ENCODE peak calls at places on chromosomes 16 and 17, in ten cellular contexts. J is SJCRH30; H is tibial artery; I is brain microvascular endothelial cell; Z is lung; V is HAP-1; X is CD4-positive, CD25-positive, alpha-beta regulatory T cell; P is IMR-90; S is GM23338; N is kidney epithelial cell. W is an unnamed sample.

GRCh38 chr16:526181-527014 is 1.1 kb upstream of the CAPN15 start:
- DNase-seq in J (peak), H (peak), I (no peak), Z (peak), V (peak), X (no peak), P (peak), S (peak), N (no peak), W (no peak)

GRCh38 chr16:84751947-84752346 is 52.1 kb downstream of the USP10 start:
- DNase-seq in J (no peak), H (no peak), I (no peak), Z (no peak), V (no peak), X (peak), P (no peak), S (no peak), N (no peak), W (no peak)

GRCh38 chr17:75836605-75837004 is 7.6 kb downstream of the UNC13D start:
- DNase-seq in J (no peak), H (no peak), I (no peak), Z (no peak), V (no peak), X (no peak), P (no peak), S (no peak), N (no peak), W (no peak)

GRCh38 chr16:88405325-88406060 is 22.7 kb downstream of the ZNF469 start:
- DNase-seq in J (no peak), H (peak), I (peak), Z (no peak), V (no peak), X (no peak), P (peak), S (no peak), N (no peak), W (no peak)

GRCh38 chr16:69619514-69619913 is 53.7 kb downstream of the NFAT5 start:
- DNase-seq in J (peak), H (no peak), I (no peak), Z (no peak), V (no peak), X (no peak), P (no peak), S (no peak), N (no peak), W (no peak)

GRCh38 chr16:89581045-89581695 is 5.6 kb downstream of the CPNE7 start:
- DNase-seq in J (peak), H (no peak), I (peak), Z (no peak), V (no peak), X (no peak), P (peak), S (no peak), N (peak), W (no peak)

GRCh38 chr16:16025214-16025968 is 76.0 kb downstream of the ABCC1 start:
- DNase-seq in J (no peak), H (peak), I (peak), Z (no peak), V (no peak), X (peak), P (peak), S (no peak), N (no peak), W (peak)

GRCh38 chr17:34318474-34318873 is 761 bp upstream of the CCL8 start:
- DNase-seq in J (peak), H (no peak), I (no peak), Z (no peak), V (peak), X (peak), P (no peak), S (peak), N (no peak), W (no peak)

GRCh38 chr16:73254983-73255382 is 207.1 kb upstream of the ZFHX3 start:
- DNase-seq in J (no peak), H (no peak), I (no peak), Z (no peak), V (no peak), X (no peak), P (no peak), S (no peak), N (no peak), W (no peak)

GRCh38 chr17:76909971-76910760 is 42.0 kb downstream of the MGAT5B start:
- DNase-seq in J (peak), H (no peak), I (peak), Z (peak), V (peak), X (peak), P (peak), S (peak), N (peak), W (no peak)

GRCh38 chr16:13956635-13957196 is 36.8 kb downstream of the ERCC4 start:
- DNase-seq in J (no peak), H (no peak), I (no peak), Z (no peak), V (no peak), X (no peak), P (no peak), S (no peak), N (no peak), W (no peak)

GRCh38 chr17:83109793-83110645 is 30.6 kb downstream of the METRNL start:
- DNase-seq in J (peak), H (peak), I (peak), Z (peak), V (peak), X (no peak), P (peak), S (no peak), N (peak), W (peak)

GRCh38 chr17:48012151-48012520 is 25.5 kb downstream of the COPZ2 start:
- DNase-seq in J (peak), H (no peak), I (no peak), Z (no peak), V (peak), X (peak), P (no peak), S (peak), N (no peak), W (no peak)

GRCh38 chr17:58991718-58992331 is 114.9 kb downstream of the TRIM37 start:
- DNase-seq in J (no peak), H (no peak), I (peak), Z (peak), V (no peak), X (no peak), P (peak), S (no peak), N (peak), W (no peak)

GRCh38 chr17:9986754-9987382 is 81.8 kb upstream of the RCVRN start:
- DNase-seq in J (no peak), H (no peak), I (no peak), Z (no peak), V (no peak), X (no peak), P (no peak), S (no peak), N (no peak), W (no peak)

GRCh38 chr17:78206298-78206697 is 7.8 kb upstream of the BIRC5 start:
- DNase-seq in J (no peak), H (no peak), I (no peak), Z (no peak), V (no peak), X (no peak), P (no peak), S (peak), N (no peak), W (no peak)

GRCh38 chr17:1053661-1054360 is 56.9 kb downstream of the TIMM22 start:
- DNase-seq in J (no peak), H (no peak), I (no peak), Z (no peak), V (no peak), X (no peak), P (no peak), S (no peak), N (no peak), W (no peak)

GRCh38 chr16:11673091-11674000 is 5.1 kb downstream of the SNN start:
- DNase-seq in J (no peak), H (no peak), I (no peak), Z (no peak), V (no peak), X (no peak), P (no peak), S (no peak), N (no peak), W (no peak)

GRCh38 chr16:12208341-12209035 is 232.0 kb downstream of the SNX29 start:
- DNase-seq in J (no peak), H (no peak), I (no peak), Z (no peak), V (no peak), X (no peak), P (no peak), S (no peak), N (no peak), W (no peak)

GRCh38 chr16:85303354-85303883 is 191.1 kb upstream of the CIBAR2 start:
- DNase-seq in J (no peak), H (peak), I (no peak), Z (peak), V (peak), X (peak), P (no peak), S (peak), N (no peak), W (no peak)

GRCh38 chr17:48215583-48216139 is 108.1 kb downstream of the SNX11 start:
- DNase-seq in J (peak), H (no peak), I (peak), Z (no peak), V (peak), X (no peak), P (peak), S (peak), N (no peak), W (no peak)

GRCh38 chr16:86477642-86478041 is 32.7 kb upstream of the FOXF1 start:
- DNase-seq in J (no peak), H (no peak), I (no peak), Z (no peak), V (no peak), X (no peak), P (peak), S (no peak), N (no peak), W (no peak)

GRCh38 chr16:72664122-72664479 is 383.8 kb downstream of the ZFHX3 start:
- DNase-seq in J (no peak), H (no peak), I (peak), Z (no peak), V (no peak), X (no peak), P (peak), S (peak), N (no peak), W (no peak)

GRCh38 chr17:41730479-41730878 is 4.0 kb downstream of the HAP1 start:
- DNase-seq in J (no peak), H (no peak), I (no peak), Z (no peak), V (no peak), X (no peak), P (no peak), S (no peak), N (no peak), W (no peak)

GRCh38 chr17:55873017-55873758 is 122.3 kb downstream of the PCTP start:
- DNase-seq in J (no peak), H (no peak), I (no peak), Z (no peak), V (no peak), X (no peak), P (no peak), S (no peak), N (no peak), W (no peak)

GRCh38 chr16:85777583-85778310 is 21.6 kb downstream of the EMC8 start:
- DNase-seq in J (no peak), H (no peak), I (no peak), Z (no peak), V (no peak), X (no peak), P (peak), S (no peak), N (peak), W (no peak)

GRCh38 chr16:28010671-28011070 is 52.8 kb downstream of the GSG1L start:
- DNase-seq in J (no peak), H (no peak), I (peak), Z (no peak), V (no peak), X (no peak), P (peak), S (no peak), N (no peak), W (no peak)

GRCh38 chr16:11034005-11034404 is 89.6 kb downstream of the CLEC16A start:
- DNase-seq in J (no peak), H (no peak), I (no peak), Z (no peak), V (no peak), X (no peak), P (peak), S (no peak), N (no peak), W (peak)

GRCh38 chr16:59886021-59886420 is 1151.9 kb upstream of the GOT2 start:
- DNase-seq in J (peak), H (no peak), I (peak), Z (no peak), V (no peak), X (no peak), P (peak), S (no peak), N (no peak), W (peak)

GRCh38 chr17:72515291-72516065 is 394.7 kb downstream of the SOX9 start:
- DNase-seq in J (no peak), H (no peak), I (peak), Z (no peak), V (no peak), X (no peak), P (peak), S (no peak), N (no peak), W (no peak)

GRCh38 chr17:72518333-72518732 is 397.5 kb downstream of the SOX9 start:
- DNase-seq in J (no peak), H (no peak), I (no peak), Z (no peak), V (no peak), X (no peak), P (no peak), S (no peak), N (no peak), W (no peak)

GRCh38 chr17:72517413-72518237 is 396.8 kb downstream of the SOX9 start:
- DNase-seq in J (no peak), H (no peak), I (no peak), Z (no peak), V (no peak), X (no peak), P (no peak), S (no peak), N (no peak), W (no peak)

GRCh38 chr17:72514888-72515287 is 394.1 kb downstream of the SOX9 start:
- DNase-seq in J (no peak), H (no peak), I (peak), Z (no peak), V (no peak), X (no peak), P (peak), S (no peak), N (no peak), W (no peak)

DNA sequence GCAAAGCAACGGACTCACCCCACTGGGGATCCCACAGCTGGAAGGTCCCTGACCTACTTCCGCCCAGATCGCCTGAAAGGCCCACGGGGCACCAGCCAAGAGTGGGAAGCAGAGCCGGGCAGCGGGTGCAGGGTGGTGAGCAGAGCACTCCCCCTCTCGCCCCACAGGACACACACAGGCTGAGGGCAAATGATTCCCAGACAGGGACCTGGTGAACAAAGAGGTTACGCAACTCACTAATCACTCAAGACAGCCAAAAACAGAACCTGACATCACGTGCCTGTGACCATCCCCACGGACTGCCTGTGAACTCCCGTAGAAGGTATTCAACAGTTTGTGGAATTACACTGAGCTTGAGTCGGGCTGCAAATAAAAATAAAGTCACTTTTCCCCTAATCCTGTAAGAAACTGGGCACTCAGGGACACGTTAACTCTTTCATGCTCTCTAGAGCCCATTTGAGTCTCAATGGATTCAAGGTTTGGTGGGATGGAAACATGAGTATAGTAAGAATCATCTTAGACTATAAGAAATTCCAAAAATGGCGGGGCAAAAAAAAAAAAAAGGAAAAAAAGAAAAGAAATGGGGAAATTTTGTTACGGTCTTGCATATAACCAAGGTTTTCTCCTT is 396.1 kb downstream of the SOX9 start:
- DNase-seq in J (peak), H (no peak), I (no peak), Z (no peak), V (no peak), X (no peak), P (no peak), S (no peak), N (peak), W (no peak)
- H3K4me3 ChIP-seq in J (peak), H (no peak), I (no peak), Z (no peak), V (no peak), X (no peak), P (no peak), S (no peak), N (no peak), W (no peak)

GRCh38 chr17:63699638-63700527 is at the start of gene LIMD2:
- DNase-seq in J (peak), H (peak), I (no peak), Z (no peak), V (peak), X (peak), P (no peak), S (peak), N (no peak), W (no peak)

GRCh38 chr17:63698381-63698885 is 1.5 kb downstream of the LIMD2 start:
- DNase-seq in J (no peak), H (no peak), I (no peak), Z (no peak), V (peak), X (peak), P (no peak), S (no peak), N (no peak), W (no peak)

GRCh38 chr17:63700528-63701441 is 860 bp upstream of the LIMD2 start:
- DNase-seq in J (peak), H (peak), I (peak), Z (no peak), V (peak), X (peak), P (peak), S (peak), N (no peak), W (peak)

GRCh38 chr17:63697341-63698286 is 2.3 kb downstream of the LIMD2 start:
- DNase-seq in J (peak), H (no peak), I (peak), Z (peak), V (peak), X (peak), P (no peak), S (peak), N (no peak), W (no peak)

GRCh38 chr17:63698886-63699637 is 863 bp downstream of the LIMD2 start:
- DNase-seq in J (peak), H (peak), I (no peak), Z (no peak), V (peak), X (peak), P (peak), S (peak), N (no peak), W (peak)
- H3K4me3 ChIP-seq in J (peak), H (peak), I (peak), Z (peak), V (peak), X (peak), P (peak), S (peak), N (peak), W (no peak)

GRCh38 chr16:67245189-67245585 is 2.1 kb downstream of the FHOD1 start:
- DNase-seq in J (no peak), H (no peak), I (no peak), Z (no peak), V (no peak), X (peak), P (no peak), S (no peak), N (no peak), W (no peak)
- H3K4me3 ChIP-seq in J (no peak), H (no peak), I (peak), Z (no peak), V (no peak), X (no peak), P (no peak), S (peak), N (no peak), W (no peak)

DNA sequence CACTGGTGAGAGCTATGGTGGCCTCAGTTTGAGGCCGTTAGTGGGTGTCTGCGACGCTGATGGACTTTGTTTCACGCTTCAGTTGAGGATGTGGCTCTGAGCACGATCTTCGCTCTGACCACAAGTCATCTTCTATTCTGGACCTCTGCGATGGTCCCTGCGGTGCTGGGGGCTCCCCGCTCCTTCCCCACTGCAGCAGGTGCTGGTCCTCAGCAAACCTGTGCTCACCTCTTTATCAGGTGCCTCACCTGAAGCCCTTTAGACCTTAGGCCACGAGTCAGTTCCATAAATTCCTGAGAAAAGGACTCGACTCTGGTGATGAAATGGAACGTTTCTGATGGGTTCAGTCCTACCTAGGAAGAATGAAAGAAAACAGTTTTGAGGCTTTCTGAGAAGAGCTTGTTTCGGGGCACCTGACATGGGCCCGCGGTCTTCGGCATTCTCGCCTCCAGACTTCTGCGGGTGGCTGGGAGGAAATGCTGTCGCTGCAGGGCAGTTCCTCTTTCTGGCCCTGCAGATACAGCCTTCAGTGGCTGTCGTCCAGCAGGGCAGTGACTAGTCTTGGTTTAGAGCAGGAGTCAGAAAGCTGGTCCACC is 4.7 kb downstream of the KCTD5 start:
- DNase-seq in J (no peak), H (peak), I (no peak), Z (peak), V (no peak), X (peak), P (no peak), S (no peak), N (no peak), W (no peak)
- H3K4me3 ChIP-seq in J (no peak), H (no peak), I (no peak), Z (no peak), V (no peak), X (no peak), P (no peak), S (no peak), N (no peak), W (no peak)

W was measured in lower leg skin.